ENCODE peak calls at places on chromosomes 5 and 9, in six cellular contexts. P, B, L, C, U and R are unnamed samples.
A peak's percentile ranks its signal among the peaks of the same experiment; 100 is the strongest.

GRCh38 chr9:20624201-20625002 is 2.1 kb upstream of the MLLT3 start:
- DNase-seq in L (no peak), U (peak; percentile 42), C (peak; percentile 88), P (peak; percentile 48), B (no peak), R (peak; percentile 10)

GRCh38 chr9:79764377-79764776 is 192.6 kb downstream of the TLE4 start:
- DNase-seq in U (no peak), B (peak; percentile 92), P (no peak), C (peak; percentile 96), L (no peak), R (no peak)

GRCh38 chr5:175595905-175596304 is 62.0 kb upstream of the HRH2 start:
- DNase-seq in P (no peak), C (no peak), B (no peak), U (no peak), L (no peak), R (no peak)

GRCh38 chr9:130681769-130682489 is 11.7 kb upstream of the EXOSC2 start:
- DNase-seq in L (no peak), B (no peak), U (no peak), C (peak; percentile 28), P (no peak), R (no peak)

GRCh38 chr9:111566234-111566633 is 33.2 kb downstream of the PTGR1 start:
- DNase-seq in L (no peak), U (no peak), C (peak; percentile 33), B (no peak), P (no peak), R (no peak)

GRCh38 chr9:94758031-94758430 is 31.5 kb downstream of the AOPEP start:
- DNase-seq in P (no peak), C (no peak), U (no peak), B (no peak), L (no peak), R (no peak)

GRCh38 chr5:135230326-135230925 is 168.6 kb downstream of the MACROH2A1 start:
- DNase-seq in U (no peak), C (peak; percentile 81), B (no peak), L (no peak), P (no peak), R (no peak)

GRCh38 chr5:178240772-178241171 is 8.2 kb upstream of the PHYKPL start:
- DNase-seq in C (no peak), U (no peak), L (no peak), B (no peak), P (no peak), R (no peak)

GRCh38 chr5:10856071-10856470 is 95.0 kb upstream of the DAP start:
- DNase-seq in L (no peak), P (no peak), U (no peak), B (no peak), C (no peak), R (no peak)

GRCh38 chr5:76402251-76402879 is 720 bp upstream of the IQGAP2 start:
- DNase-seq in B (no peak), P (peak; percentile 92), L (peak; percentile 82), C (peak; percentile 3), U (peak; percentile 68), R (peak; percentile 64)

GRCh38 chr5:150506571-150507282 is 1.2 kb upstream of the NDST1 start:
- DNase-seq in P (no peak), L (no peak), B (no peak), U (no peak), C (no peak), R (no peak)

GRCh38 chr9:133253268-133253667 is 21.7 kb downstream of the ABO start:
- DNase-seq in C (no peak), U (no peak), L (no peak), P (no peak), B (no peak), R (no peak)

GRCh38 chr5:124742983-124743533 is 3.4 kb downstream of the ZNF608 start:
- DNase-seq in B (no peak), C (peak; percentile 89), P (no peak), L (no peak), U (no peak), R (no peak)

GRCh38 chr5:141815051-141815795 is 63.0 kb downstream of the PCDH1 start:
- DNase-seq in C (no peak), U (no peak), L (no peak), P (no peak), B (no peak), R (no peak)

GRCh38 chr9:12604154-12604825 is 88.9 kb upstream of the TYRP1 start:
- DNase-seq in C (peak; percentile 11), L (no peak), B (no peak), U (no peak), P (no peak), R (no peak)

GRCh38 chr9:79578891-79579290 is 7.1 kb downstream of the TLE4 start:
- DNase-seq in B (no peak), U (no peak), C (peak; percentile 42), L (no peak), P (no peak), R (no peak)

GRCh38 chr9:80378669-80379293 is 807.0 kb downstream of the TLE4 start:
- DNase-seq in P (no peak), L (no peak), B (no peak), U (no peak), C (peak; percentile 36), R (no peak)

GRCh38 chr5:95715799-95716461 is 15.2 kb upstream of the RHOBTB3 start:
- DNase-seq in C (peak; percentile 79), P (no peak), L (no peak), B (peak; percentile 63), U (no peak), R (no peak)

GRCh38 chr5:150053231-150053626 is 33.1 kb downstream of the CSF1R start:
- DNase-seq in L (no peak), U (no peak), C (peak; percentile 81), B (peak; percentile 52), P (no peak), R (no peak)

GRCh38 chr9:93677061-93677571 is 100.7 kb downstream of the PHF2 start:
- DNase-seq in B (no peak), L (no peak), C (no peak), U (no peak), P (peak; percentile 29), R (no peak)

GRCh38 chr9:111036946-111037743 is 1.1 kb downstream of the LPAR1 start:
- DNase-seq in C (peak; percentile 50), B (no peak), U (no peak), P (no peak), L (no peak), R (no peak)

GRCh38 chr9:72954431-72955420 is 1.9 kb upstream of the ALDH1A1 start:
- DNase-seq in U (no peak), B (peak; percentile 48), L (no peak), C (peak; percentile 68), P (no peak), R (no peak)

GRCh38 chr9:78453450-78453849 is 156.5 kb downstream of the PSAT1 start:
- DNase-seq in B (no peak), L (no peak), P (no peak), C (no peak), U (no peak), R (no peak)

GRCh38 chr9:121634329-121634784 is 17.1 kb upstream of the DAB2IP start:
- DNase-seq in L (no peak), B (no peak), P (no peak), C (no peak), U (no peak), R (no peak)

GRCh38 chr5:148828461-148829247 is 2.2 kb downstream of the ADRB2 start:
- DNase-seq in C (peak; percentile 55), B (no peak), L (no peak), P (no peak), U (no peak), R (no peak)

GRCh38 chr5:129367883-129368282 is 92.2 kb upstream of the ADAMTS19 start:
- DNase-seq in C (peak; percentile 46), U (no peak), P (no peak), B (no peak), L (no peak), R (no peak)

GRCh38 chr5:149207821-149208220 is 63.8 kb upstream of the AFAP1L1 start:
- DNase-seq in U (no peak), P (no peak), C (no peak), B (no peak), L (no peak), R (no peak)

GRCh38 chr5:36723921-36724320 is 117.5 kb downstream of the SLC1A3 start:
- DNase-seq in C (no peak), U (no peak), L (no peak), P (no peak), B (no peak), R (no peak)

GRCh38 chr5:142726188-142726731 is 40.4 kb upstream of the FGF1 start:
- DNase-seq in C (peak; percentile 92), L (no peak), P (no peak), B (peak; percentile 80), U (no peak), R (no peak)

GRCh38 chr9:136787690-136788400 is 3.3 kb upstream of the TMEM141 start:
- DNase-seq in P (peak; percentile 80), U (peak; percentile 70), L (peak; percentile 45), B (no peak), C (peak; percentile 74), R (peak; percentile 49)

GRCh38 chr9:28086881-28087280 is 513.6 kb upstream of the C9orf72 start:
- DNase-seq in C (no peak), U (no peak), L (no peak), B (no peak), P (no peak), R (no peak)